ENCODE peak calls at places on chromosomes 11 and 22, in five cellular contexts. Y is HFF-Myc, R is SK-N-SH, B is astrocyte of the spinal cord, J is mammary epithelial cell. X is an unnamed sample.

GRCh38 chr22:20430641-20431519 is 6.7 kb downstream of the SCARF2 start:
- DNase-seq in Y (no peak), R (peak; percentile 57), B (no peak), J (peak; percentile 48), X (peak; percentile 70)

GRCh38 chr22:39090426-39091064 is 6.5 kb upstream of the APOBEC3H start:
- DNase-seq in Y (no peak), R (no peak), B (no peak), J (peak; percentile 98), X (peak; percentile 94)

GRCh38 chr22:22810018-22810427 is 77.6 kb upstream of the IGLL5 start:
- DNase-seq in Y (no peak), R (peak; percentile 51), B (no peak), J (no peak), X (peak; percentile 21)

GRCh38 chr22:49869091-49869830 is 15.6 kb downstream of the ZBED4 start:
- DNase-seq in Y (no peak), R (no peak), B (no peak), J (no peak), X (no peak)

GRCh38 chr11:2436013-2436520 is 8.2 kb downstream of the TRPM5 start:
- DNase-seq in Y (no peak), R (no peak), B (no peak), J (no peak), X (no peak)

GRCh38 chr11:12824281-12825041 is 150.2 kb downstream of the TEAD1 start:
- DNase-seq in Y (no peak), R (no peak), B (no peak), J (no peak), X (no peak)

GRCh38 chr11:116716617-116717016 is 56.2 kb downstream of the BUD13 start:
- DNase-seq in Y (no peak), R (no peak), B (no peak), J (no peak), X (no peak)

GRCh38 chr11:131904756-131905155 is 534.3 kb downstream of the NTM start:
- DNase-seq in Y (no peak), R (no peak), B (peak; percentile 96), J (no peak), X (peak; percentile 81)

GRCh38 chr11:63614136-63614664 is at the start of gene PLAAT3:
- DNase-seq in Y (no peak), R (peak; percentile 87), B (peak; percentile 42), J (no peak), X (peak; percentile 32)

GRCh38 chr11:103109818-103110388 is 677 bp downstream of the DYNC2H1 start:
- DNase-seq in Y (no peak), R (no peak), B (peak; percentile 29), J (no peak), X (no peak)

GRCh38 chr22:38712496-38713207 is 6.9 kb downstream of the GTPBP1 start:
- DNase-seq in Y (no peak), R (no peak), B (no peak), J (no peak), X (no peak)

GRCh38 chr22:42856179-42856864 is 751 bp downstream of the ARFGAP3 start:
- DNase-seq in Y (no peak), R (no peak), B (no peak), J (no peak), X (peak; percentile 13)

GRCh38 chr11:125995313-125995712 is 49.5 kb downstream of the VSIG10L2 start:
- DNase-seq in Y (no peak), R (no peak), B (no peak), J (no peak), X (no peak)

GRCh38 chr11:83061883-83062282 is 9.8 kb downstream of the RAB30 start:
- DNase-seq in Y (no peak), R (no peak), B (no peak), J (no peak), X (no peak)

GRCh38 chr11:24234822-24235508 is 261.9 kb upstream of the LUZP2 start:
- DNase-seq in Y (no peak), R (no peak), B (peak; percentile 28), J (no peak), X (peak; percentile 2)

GRCh38 chr11:104997288-104997687 is 25.7 kb downstream of the CASP5 start:
- DNase-seq in Y (no peak), R (no peak), B (no peak), J (no peak), X (peak; percentile 3)

GRCh38 chr11:2538951-2539735 is 94.3 kb downstream of the KCNQ1 start:
- DNase-seq in Y (no peak), R (no peak), B (no peak), J (no peak), X (no peak)

GRCh38 chr22:36397081-36397766 is 9.5 kb upstream of the MYH9 start:
- DNase-seq in Y (no peak), R (no peak), B (no peak), J (no peak), X (peak; percentile 79)

GRCh38 chr11:57158582-57158981 is 23.2 kb upstream of the LRRC55 start:
- DNase-seq in Y (no peak), R (no peak), B (no peak), J (no peak), X (no peak)

GRCh38 chr22:20566420-20567260 is 59.2 kb downstream of the MED15 start:
- DNase-seq in Y (no peak), R (no peak), B (peak; percentile 77), J (peak; percentile 61), X (peak; percentile 83)

GRCh38 chr11:73856001-73856663 is 20.5 kb downstream of the COA4 start:
- DNase-seq in Y (no peak), R (peak; percentile 17), B (no peak), J (no peak), X (no peak)

DNA sequence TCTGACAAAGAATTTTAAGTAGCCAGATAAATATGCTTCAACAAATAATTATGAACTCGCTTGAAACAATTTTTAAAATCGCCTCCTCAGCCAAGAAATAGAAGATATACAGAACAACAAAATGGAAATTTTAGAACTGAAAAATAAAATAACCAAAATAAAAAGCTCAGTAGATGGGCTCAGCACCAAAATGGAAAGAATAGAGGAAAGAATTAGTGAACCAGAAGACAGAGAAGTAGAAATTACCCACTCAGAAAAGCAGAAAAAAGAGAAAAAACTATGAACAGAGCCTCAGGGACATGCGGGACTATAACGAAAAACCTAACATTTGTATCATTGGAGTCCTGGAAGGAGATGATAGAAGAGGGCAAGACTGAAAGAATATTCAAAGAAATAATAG is 7.4 kb downstream of the COMMD9 start:
- DNase-seq in Y (no peak), R (no peak), B (no peak), J (no peak), X (no peak)
- H3K4me3 ChIP-seq in Y (no peak overlapping the region), R (no peak overlapping the region), B (no peak overlapping the region), J (no peak overlapping the region), X (no peak overlapping the region)

DNA sequence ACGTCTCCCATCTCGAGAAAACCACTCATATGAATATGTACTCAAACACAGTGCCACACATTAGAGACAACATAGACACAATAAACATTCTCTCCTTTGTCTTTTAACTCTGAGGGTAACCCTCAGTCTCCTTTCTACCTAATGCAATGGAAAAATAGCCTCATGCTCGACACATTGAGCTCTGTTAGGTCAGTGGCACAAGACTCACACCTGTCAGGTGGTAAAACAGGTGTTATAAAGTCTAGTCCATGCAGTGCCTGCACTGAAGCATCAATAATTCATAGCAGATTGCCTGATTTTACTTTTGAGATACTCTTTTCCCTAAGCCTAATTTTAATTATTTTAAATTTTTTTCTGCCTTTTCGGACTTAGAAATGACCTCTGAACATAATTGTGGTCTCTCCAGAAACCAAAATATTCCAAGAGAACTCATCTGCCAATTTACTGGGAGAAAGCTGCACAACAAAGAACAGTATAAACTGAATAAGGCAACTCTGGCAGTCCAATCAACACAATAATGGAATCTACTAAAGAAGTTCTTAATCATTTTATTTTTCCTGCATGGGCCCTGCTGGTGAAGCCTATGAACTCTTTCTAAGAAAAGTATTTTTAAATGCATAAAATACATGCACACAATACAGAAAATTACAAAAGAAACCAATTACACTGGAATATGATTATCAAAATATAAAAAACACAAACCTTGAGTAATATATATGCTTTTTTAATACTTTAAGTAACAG is 9.9 kb downstream of the RDX start:
- DNase-seq in Y (no peak), R (no peak), B (no peak), J (no peak), X (no peak)
- TF ChIP-seq CTCF in Y (no peak), R (no peak), B (no peak), J (no peak), X (no peak)

GRCh38 chr11:1389103-1389931 is 417 bp upstream of the BRSK2 start:
- DNase-seq in Y (peak; percentile 79), R (peak; percentile 94), B (peak; percentile 95), J (peak; percentile 92), X (peak; percentile 98)

GRCh38 chr11:1389932-1390587 is at the start of gene BRSK2:
- DNase-seq in Y (no peak), R (no peak), B (no peak), J (no peak), X (no peak)

GRCh38 chr11:1392111-1392510 is 2.4 kb downstream of the BRSK2 start:
- DNase-seq in Y (no peak), R (peak; percentile 91), B (no peak), J (no peak), X (no peak)

GRCh38 chr11:1391165-1392010 is 1.7 kb downstream of the BRSK2 start:
- DNase-seq in Y (no peak), R (peak; percentile 67), B (no peak), J (no peak), X (no peak)

GRCh38 chr11:1390603-1391164 is 950 bp downstream of the BRSK2 start:
- DNase-seq in Y (no peak), R (peak; percentile 70), B (no peak), J (no peak), X (no peak)
- H3K4me3 ChIP-seq in Y (peak overlapping the region; percentile 9), R (peak overlapping the region; percentile 49), B (no peak overlapping the region), J (no peak overlapping the region), X (no peak overlapping the region)

DNA sequence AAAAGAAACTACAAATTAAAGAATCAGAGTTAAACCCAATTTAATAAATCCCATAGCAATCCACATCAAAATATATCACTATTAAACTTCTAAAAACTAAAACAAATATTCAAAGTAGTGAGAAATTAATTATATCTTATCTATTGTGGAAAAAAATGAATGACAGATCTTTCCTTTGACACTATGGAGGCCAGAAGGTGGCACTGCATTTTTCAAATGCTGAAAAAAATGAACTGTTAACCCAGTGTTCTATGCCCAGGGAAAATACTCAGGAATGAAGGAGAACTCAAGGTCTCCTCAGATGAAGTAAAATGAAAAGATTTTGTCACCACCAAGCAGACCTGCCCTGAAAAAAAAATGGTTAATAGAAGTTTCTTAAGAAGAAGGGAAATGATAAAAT is 27.7 kb downstream of the TYR start:
- DNase-seq in Y (no peak), R (no peak), B (no peak), J (no peak), X (peak; percentile 12)
- TF ChIP-seq CTCF in Y (no peak), R (peak; percentile 35), B (peak; percentile 9), J (peak; percentile 20), X (peak; percentile 39)